ENCODE peak calls at places on chromosome 11, in nine cellular contexts. D is Panc1; G is cardiac fibroblast; H is RPMI8226; B is astrocyte; I is ACHN; X is CD8-positive, alpha-beta memory T cell; M is CD4-positive, alpha-beta memory T cell; U is NCI-H1694 treated with DMSO at 0.1 percent for 48 hours. S is an unnamed sample.

GRCh38 chr11:115190196-115190595 is 314.0 kb downstream of the CADM1 start:
- DNase-seq in I (no peak), D (no peak), M (no peak), H (no peak), U (no peak), G (no peak), B (no peak), X (no peak), S (no peak)

GRCh38 chr11:66720223-66720898 is 8.7 kb downstream of the SPTBN2 start:
- DNase-seq in U (no peak), G (no peak), B (peak), M (no peak), D (no peak), H (no peak), I (no peak), X (peak), S (peak)

GRCh38 chr11:130487390-130488186 is 39.1 kb downstream of the ADAMTS15 start:
- DNase-seq in B (no peak), U (no peak), H (no peak), X (no peak), D (no peak), I (no peak), G (no peak), M (no peak), S (no peak)

GRCh38 chr11:2844116-2844515 is 41.5 kb downstream of the CDKN1C start:
- DNase-seq in I (no peak), D (no peak), U (no peak), G (no peak), H (no peak), M (no peak), X (no peak), B (peak), S (no peak)

GRCh38 chr11:133889893-133890292 is 44.6 kb upstream of the SPATA19 start:
- DNase-seq in B (no peak), M (no peak), D (no peak), G (no peak), H (no peak), U (no peak), I (no peak), X (no peak), S (no peak)

GRCh38 chr11:2089536-2090165 is 49.5 kb downstream of the IGF2 start:
- DNase-seq in X (no peak), U (no peak), M (no peak), H (peak), B (no peak), I (peak), D (no peak), G (peak), S (peak)

GRCh38 chr11:112156153-112156552 is 7.7 kb downstream of the IL18 start:
- DNase-seq in X (no peak), U (no peak), I (no peak), D (no peak), G (no peak), H (no peak), B (peak), M (no peak), S (no peak)

GRCh38 chr11:45411221-45411946 is 125.2 kb upstream of the SYT13 start:
- DNase-seq in U (no peak), H (no peak), D (no peak), X (no peak), G (no peak), M (no peak), I (no peak), B (no peak), S (no peak)

GRCh38 chr11:129785383-129786111 is 30.1 kb upstream of the TMEM45B start:
- DNase-seq in D (no peak), G (peak), B (no peak), M (peak), X (no peak), U (no peak), I (peak), H (peak), S (peak)

GRCh38 chr11:45658292-45658991 is 7.0 kb downstream of the CHST1 start:
- DNase-seq in M (no peak), D (no peak), B (peak), I (no peak), G (peak), H (no peak), U (no peak), X (no peak), S (peak)

GRCh38 chr11:77199346-77199745 is 71.3 kb downstream of the MYO7A start:
- DNase-seq in D (no peak), X (peak), U (no peak), H (no peak), I (no peak), B (no peak), G (no peak), M (no peak), S (no peak)

GRCh38 chr11:111691731-111692130 is 74.5 kb downstream of the PPP2R1B start:
- DNase-seq in X (no peak), H (no peak), U (no peak), G (no peak), B (no peak), D (no peak), I (no peak), M (no peak), S (no peak)

GRCh38 chr11:116379185-116379828 is 393.5 kb downstream of the BUD13 start:
- DNase-seq in G (peak), M (no peak), H (peak), U (no peak), I (peak), B (no peak), D (no peak), X (no peak), S (peak)

GRCh38 chr11:66625752-66626149 is 9.3 kb downstream of the RBM14 start:
- DNase-seq in U (no peak), X (no peak), M (no peak), D (no peak), B (no peak), I (no peak), G (no peak), H (no peak), S (no peak)

GRCh38 chr11:76329983-76330382 is 50.9 kb downstream of the THAP12 start:
- DNase-seq in B (no peak), X (no peak), H (no peak), I (no peak), U (no peak), G (no peak), D (no peak), M (no peak), S (no peak)

GRCh38 chr11:128615076-128615475 is 27.7 kb upstream of the ETS1 start:
- DNase-seq in X (no peak), G (no peak), D (no peak), H (no peak), B (no peak), M (no peak), U (no peak), I (no peak), S (no peak)

GRCh38 chr11:67316882-67317364 is 13.6 kb downstream of the SSH3 start:
- DNase-seq in X (no peak), D (no peak), G (peak), B (peak), M (no peak), H (no peak), I (peak), U (no peak), S (no peak)

GRCh38 chr11:122036022-122036421 is 80.0 kb downstream of the BLID start:
- DNase-seq in G (peak), X (no peak), H (no peak), D (no peak), U (no peak), I (no peak), M (no peak), B (peak), S (no peak)

GRCh38 chr11:34654491-34655334 is 33.8 kb downstream of the EHF start:
- DNase-seq in X (no peak), I (no peak), M (no peak), D (peak), G (peak), B (peak), U (no peak), H (no peak), S (peak)

GRCh38 chr11:120529214-120529613 is 17.7 kb downstream of the GRIK4 start:
- DNase-seq in G (no peak), I (no peak), U (no peak), B (no peak), H (no peak), D (no peak), X (no peak), M (no peak), S (no peak)

GRCh38 chr11:110613526-110613925 is 98.7 kb downstream of the ARHGAP20 start:
- DNase-seq in X (no peak), B (no peak), D (no peak), G (peak), M (no peak), I (no peak), H (no peak), U (no peak), S (no peak)

GRCh38 chr11:76325149-76325548 is 55.8 kb downstream of the THAP12 start:
- DNase-seq in M (no peak), I (no peak), U (no peak), X (no peak), B (no peak), G (no peak), H (no peak), D (no peak), S (no peak)

GRCh38 chr11:126871792-126872191 is 128.8 kb downstream of the KIRREL3 start:
- DNase-seq in G (no peak), B (no peak), D (no peak), X (no peak), H (no peak), M (no peak), I (peak), U (no peak), S (no peak)

GRCh38 chr11:7677071-7677470 is 3.8 kb upstream of the CYB5R2 start:
- DNase-seq in U (no peak), G (peak), D (no peak), B (no peak), M (no peak), H (no peak), X (no peak), I (no peak), S (peak)

GRCh38 chr11:119038884-119039283 is 8.2 kb upstream of the SLC37A4 start:
- DNase-seq in M (no peak), B (no peak), G (no peak), H (no peak), I (no peak), D (no peak), X (no peak), U (no peak), S (no peak)

GRCh38 chr11:128421577-128421976 is 165.8 kb downstream of the ETS1 start:
- DNase-seq in D (no peak), M (no peak), X (no peak), U (no peak), G (peak), H (no peak), B (peak), I (no peak), S (no peak)

GRCh38 chr11:84969103-84969502 is 658.0 kb downstream of the DLG2 start:
- DNase-seq in X (no peak), U (no peak), B (peak), M (no peak), I (no peak), D (no peak), H (no peak), G (peak), S (no peak)

GRCh38 chr11:128891410-128891861 is 280 bp downstream of the KCNJ5 start:
- DNase-seq in U (no peak), I (no peak), G (no peak), H (no peak), X (no peak), D (no peak), B (no peak), M (no peak), S (no peak)

GRCh38 chr11:65266210-65266609 is 4.4 kb downstream of the POLA2 start:
- DNase-seq in I (no peak), B (no peak), M (no peak), U (no peak), D (no peak), X (no peak), H (peak), G (no peak), S (no peak)

GRCh38 chr11:77233011-77233410 is 68.5 kb downstream of the GDPD4 start:
- DNase-seq in M (no peak), B (no peak), I (no peak), H (no peak), G (no peak), U (no peak), X (no peak), D (no peak), S (no peak)

GRCh38 chr11:66879583-66879982 is 22.7 kb downstream of the LRFN4 start:
- DNase-seq in D (no peak), H (no peak), G (no peak), X (no peak), U (no peak), M (no peak), B (no peak), I (no peak), S (no peak)

GRCh38 chr11:126834149-126834548 is 166.4 kb downstream of the KIRREL3 start:
- DNase-seq in D (no peak), B (peak), I (peak), M (no peak), U (no peak), X (no peak), H (no peak), G (peak), S (no peak)

GRCh38 chr11:69333149-69333710 is 39.3 kb downstream of the MYEOV start:
- DNase-seq in X (no peak), G (no peak), D (no peak), I (no peak), U (no peak), H (no peak), B (no peak), M (no peak), S (no peak)

GRCh38 chr11:73227571-73228211 is 9.6 kb downstream of the P2RY2 start:
- DNase-seq in I (no peak), H (no peak), G (no peak), M (no peak), D (no peak), U (no peak), B (no peak), X (no peak), S (no peak)

GRCh38 chr11:75673977-75674582 is 5.2 kb upstream of the MAP6 start:
- DNase-seq in X (no peak), I (peak), B (peak), H (peak), G (peak), D (no peak), U (no peak), M (no peak), S (peak)